ENCODE peak calls at places on chromosomes 1 and 21, in seven cellular contexts. K is K562, A is SK-N-SH, J is Panc1, O is HCT116, V is GM12878, L is HepG2. Q is an unnamed sample.

GRCh38 chr1:206833741-206834140 is 31.7 kb upstream of the IL20 start:
- DNase-seq in K (no peak), A (no peak), J (no peak), O (no peak), V (no peak), L (no peak), Q (peak; percentile 16)

GRCh38 chr1:109864063-109864822 is 46.4 kb upstream of the CSF1 start:
- DNase-seq in K (peak; percentile 52), A (no peak), J (no peak), O (no peak), V (no peak), L (no peak), Q (no peak)

GRCh38 chr1:167533851-167534300 is 15.5 kb upstream of the CD247 start:
- DNase-seq in K (peak; percentile 88), A (peak; percentile 81), J (peak; percentile 48), O (peak; percentile 48), V (no peak), L (peak; percentile 54), Q (peak; percentile 56)

GRCh38 chr1:237562247-237562823 is 328.4 kb downstream of the ZP4 start:
- DNase-seq in K (peak; percentile 64), A (peak; percentile 39), J (peak; percentile 32), O (no peak), V (peak; percentile 4), L (peak; percentile 61), Q (no peak)

GRCh38 chr21:34129039-34129891 is 55.9 kb downstream of the MRPS6 start:
- DNase-seq in K (no peak), A (peak; percentile 49), J (no peak), O (no peak), V (no peak), L (no peak), Q (peak; percentile 50)

GRCh38 chr1:232982238-232982944 is 32.0 kb downstream of the NTPCR start:
- DNase-seq in K (no peak), A (no peak), J (no peak), O (no peak), V (no peak), L (no peak), Q (no peak)

GRCh38 chr1:178126790-178127189 is 32.9 kb downstream of the RASAL2 start:
- DNase-seq in K (no peak), A (no peak), J (peak; percentile 96), O (peak; percentile 69), V (no peak), L (peak; percentile 80), Q (no peak)

GRCh38 chr1:85275701-85276289 is 637 bp downstream of the BCL10 start:
- DNase-seq in K (no peak), A (no peak), J (no peak), O (peak; percentile 33), V (no peak), L (no peak), Q (no peak)

GRCh38 chr1:20250346-20250989 is 40.2 kb upstream of the VWA5B1 start:
- DNase-seq in K (no peak), A (no peak), J (no peak), O (no peak), V (peak; percentile 20), L (peak; percentile 68), Q (no peak)

GRCh38 chr1:97647776-97648175 is 273.1 kb downstream of the DPYD start:
- DNase-seq in K (no peak), A (no peak), J (no peak), O (no peak), V (no peak), L (no peak), Q (no peak)

GRCh38 chr1:227370463-227371254 is 52.4 kb upstream of the CDC42BPA start:
- DNase-seq in K (no peak), A (no peak), J (no peak), O (no peak), V (no peak), L (no peak), Q (no peak)

GRCh38 chr1:39044762-39045161 is 18.6 kb downstream of the NDUFS5 start:
- DNase-seq in K (peak; percentile 70), A (no peak), J (no peak), O (no peak), V (no peak), L (no peak), Q (no peak)

GRCh38 chr1:111285879-111286278 is 4.8 kb upstream of the CHIA start:
- DNase-seq in K (no peak), A (no peak), J (no peak), O (no peak), V (no peak), L (no peak), Q (no peak)

GRCh38 chr1:111280267-111280666 is 10.4 kb upstream of the CHIA start:
- DNase-seq in K (no peak), A (no peak), J (no peak), O (no peak), V (no peak), L (no peak), Q (no peak)

GRCh38 chr1:111279144-111279543 is 11.5 kb upstream of the CHIA start:
- DNase-seq in K (no peak), A (no peak), J (no peak), O (no peak), V (no peak), L (no peak), Q (no peak)

GRCh38 chr1:111283838-111284237 is 6.8 kb upstream of the CHIA start:
- DNase-seq in K (no peak), A (no peak), J (no peak), O (no peak), V (no peak), L (peak; percentile 7), Q (no peak)

DNA sequence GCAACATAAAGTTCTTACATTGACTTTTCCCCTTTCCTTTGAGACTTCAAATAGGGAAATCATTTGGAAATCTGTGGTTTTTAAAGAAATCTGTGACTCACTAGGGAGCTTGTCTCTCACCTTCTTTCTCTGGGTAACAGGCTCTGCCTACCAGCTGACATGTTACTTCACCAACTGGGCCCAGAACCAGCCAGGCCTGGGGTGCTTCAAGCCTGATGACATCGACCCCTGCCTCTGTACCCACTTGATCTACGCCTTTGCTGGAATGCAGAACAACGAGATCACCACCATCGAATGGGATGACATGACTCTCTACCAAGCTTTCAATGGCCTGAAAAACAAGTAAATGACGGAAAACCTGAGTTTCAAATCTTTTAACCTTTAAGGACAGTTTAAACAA is 9.2 kb upstream of the CHIA start:
- DNase-seq in K (no peak), A (no peak), J (no peak), O (no peak), V (no peak), L (no peak), Q (no peak)
- TF ChIP-seq SIN3A in K (no peak), A (no peak), J (no peak), O (no peak), V (no peak), L (no peak), Q (no peak)

GRCh38 chr1:37477198-37477931 is 3.0 kb downstream of the ZC3H12A start:
- DNase-seq in K (no peak), A (peak; percentile 71), J (no peak), O (no peak), V (peak; percentile 81), L (peak; percentile 31), Q (no peak)

GRCh38 chr1:37475380-37476086 is 1.2 kb downstream of the ZC3H12A start:
- DNase-seq in K (no peak), A (no peak), J (no peak), O (no peak), V (no peak), L (no peak), Q (no peak)

GRCh38 chr1:37474697-37475379 is 458 bp downstream of the ZC3H12A start:
- DNase-seq in K (no peak), A (no peak), J (no peak), O (no peak), V (no peak), L (no peak), Q (no peak)

GRCh38 chr1:37476460-37477197 is 2.2 kb downstream of the ZC3H12A start:
- DNase-seq in K (no peak), A (no peak), J (no peak), O (no peak), V (no peak), L (peak; percentile 61), Q (no peak)

DNA sequence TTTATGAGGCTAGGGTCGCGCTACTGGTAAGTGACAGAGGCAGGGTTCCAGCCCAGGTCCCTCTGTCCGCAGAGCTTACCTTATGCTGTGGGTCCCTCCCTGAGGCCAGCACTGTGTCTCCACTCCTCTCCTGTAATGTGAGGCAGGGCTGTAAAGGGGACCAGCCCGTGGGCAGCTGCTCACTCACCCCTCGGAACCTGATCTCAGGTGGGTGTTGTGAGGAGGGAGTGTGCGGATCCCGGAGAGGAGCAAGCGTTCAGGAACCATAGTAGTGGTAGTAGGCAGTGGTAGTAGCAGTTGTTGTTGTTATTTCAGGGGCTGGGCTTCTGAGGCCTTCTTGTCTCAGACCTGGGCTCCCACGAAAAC is 1.7 kb downstream of the ZC3H12A start:
- DNase-seq in K (no peak), A (no peak), J (no peak), O (no peak), V (no peak), L (no peak), Q (no peak)
- TF ChIP-seq SIN3A in K (no peak), A (no peak), J (no peak), O (no peak), V (no peak), L (no peak), Q (no peak)

DNA sequence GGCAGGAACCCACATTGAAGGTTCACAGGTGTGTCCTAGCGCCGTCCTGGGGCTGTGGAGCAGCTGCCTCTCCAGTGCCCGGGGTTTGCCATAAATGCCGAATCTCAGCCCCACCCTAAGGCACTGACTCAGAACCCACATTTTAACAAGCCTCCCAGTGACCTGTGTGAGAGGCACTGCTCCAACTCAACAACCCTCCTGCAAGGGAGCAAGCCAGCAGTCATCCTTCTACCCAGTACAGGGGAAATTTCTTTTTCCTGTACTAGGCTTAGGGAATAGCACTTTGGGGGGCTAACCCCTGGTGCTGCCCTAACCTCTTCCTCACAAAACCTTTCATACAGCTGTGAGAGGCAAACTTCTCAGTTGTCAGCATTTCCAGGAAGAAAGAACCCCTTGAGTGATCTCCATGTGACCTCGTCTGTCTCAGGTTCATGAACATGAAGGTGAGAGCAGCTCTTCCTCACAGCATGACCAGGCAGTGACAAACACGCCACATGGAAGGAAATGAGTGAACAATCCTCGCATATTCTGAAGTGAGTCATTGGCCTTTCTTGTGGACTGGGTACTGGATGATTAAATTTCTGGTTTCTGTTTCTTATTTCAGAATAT is 11.4 kb upstream of the BCAR3 start:
- DNase-seq in K (no peak), A (no peak), J (peak; percentile 87), O (peak; percentile 89), V (peak; percentile 63), L (peak; percentile 27), Q (no peak)
- TF ChIP-seq SIN3A in K (no peak), A (peak; percentile 3), J (no peak), O (no peak), V (no peak), L (no peak), Q (no peak)

GRCh38 chr1:164635784-164636729 is 77.1 kb downstream of the PBX1 start:
- DNase-seq in K (no peak), A (no peak), J (no peak), O (no peak), V (no peak), L (no peak), Q (no peak)

GRCh38 chr1:164638506-164639202 is 79.7 kb downstream of the PBX1 start:
- DNase-seq in K (no peak), A (no peak), J (no peak), O (no peak), V (no peak), L (no peak), Q (no peak)

GRCh38 chr1:164635074-164635783 is 76.2 kb downstream of the PBX1 start:
- DNase-seq in K (no peak), A (no peak), J (no peak), O (no peak), V (no peak), L (no peak), Q (no peak)

GRCh38 chr1:164636744-164637143 is 77.8 kb downstream of the PBX1 start:
- DNase-seq in K (no peak), A (no peak), J (no peak), O (no peak), V (no peak), L (no peak), Q (no peak)

GRCh38 chr1:164637461-164638375 is 78.7 kb downstream of the PBX1 start:
- DNase-seq in K (no peak), A (peak; percentile 81), J (no peak), O (peak; percentile 56), V (no peak), L (no peak), Q (no peak)
- TF ChIP-seq SIN3A in K (no peak), A (no peak), J (no peak), O (no peak), V (no peak), L (no peak), Q (no peak)